ENCODE peak calls at places on chromosome 16, in five cellular contexts. I, M, D, B and C are unnamed samples. For H4K20me1, the result is how much of the 10 kb centered on the place peaks cover.

GRCh38 chr16:11309895-11310633 is 28.9 kb upstream of the PRM1 start:
- DNase-seq in I (no peak), M (no peak), D (peak), B (no peak), C (no peak)

GRCh38 chr16:85515830-85516397 is 97.2 kb upstream of the GSE1 start:
- DNase-seq in I (peak), M (no peak), D (no peak), B (no peak), C (no peak)

GRCh38 chr16:12539185-12539929 is 264.3 kb downstream of the CPPED1 start:
- DNase-seq in I (peak), M (no peak), D (peak), B (no peak), C (peak)

GRCh38 chr16:51343411-51343810 is 192.3 kb upstream of the SALL1 start:
- DNase-seq in I (no peak), M (no peak), D (no peak), B (no peak), C (peak)

GRCh38 chr16:85028638-85029412 is 1.2 kb downstream of the KIAA0513 start:
- DNase-seq in I (peak), M (no peak), D (no peak), B (no peak), C (peak)

GRCh38 chr16:46986438-46986837 is 13.0 kb upstream of the DNAJA2 start:
- DNase-seq in I (no peak), M (no peak), D (no peak), B (no peak), C (no peak)

GRCh38 chr16:88534731-88535141 is 35.5 kb upstream of the ZC3H18 start:
- DNase-seq in I (peak), M (no peak), D (no peak), B (peak), C (peak)

GRCh38 chr16:81163671-81164070 is 67.5 kb upstream of the GCSH start:
- DNase-seq in I (no peak), M (no peak), D (no peak), B (no peak), C (no peak)

GRCh38 chr16:6863135-6863534 is 469.5 kb upstream of the RBFOX1 start:
- DNase-seq in I (no peak), M (no peak), D (no peak), B (peak), C (no peak)

GRCh38 chr16:68275611-68276191 is 11.4 kb downstream of the SLC7A6 start:
- DNase-seq in I (no peak), M (no peak), D (peak), B (no peak), C (no peak)

GRCh38 chr16:78996806-78997205 is 603.7 kb downstream of the MAF start:
- DNase-seq in I (no peak), M (no peak), D (no peak), B (no peak), C (no peak)

GRCh38 chr16:75868636-75869389 is 142.5 kb upstream of the CPHXL start:
- DNase-seq in I (no peak), M (no peak), D (no peak), B (no peak), C (no peak)

GRCh38 chr16:66886346-66886745 is 6.0 kb downstream of the PDP2 start:
- DNase-seq in I (peak), M (no peak), D (no peak), B (no peak), C (peak)

GRCh38 chr16:15494231-15494630 is 59.8 kb downstream of the BMERB1 start:
- DNase-seq in I (peak), M (no peak), D (no peak), B (no peak), C (peak)

GRCh38 chr16:35711435-35711834 is 2252.0 kb downstream of the TP53TG3F start:
- DNase-seq in I (no peak), M (no peak), D (no peak), B (no peak), C (no peak)

GRCh38 chr16:23354246-23354645 is 52.1 kb downstream of the SCNN1B start:
- DNase-seq in I (no peak), M (no peak), D (no peak), B (no peak), C (no peak)

GRCh38 chr16:76081936-76082335 is 195.3 kb upstream of the CNTNAP4 start:
- DNase-seq in I (no peak), M (no peak), D (no peak), B (no peak), C (no peak)

GRCh38 chr16:19542138-19542821 is 13.2 kb upstream of the VPS35L start:
- DNase-seq in I (no peak), M (no peak), D (no peak), B (no peak), C (no peak)

GRCh38 chr16:31474173-31474714 is 2.3 kb downstream of the TGFB1I1 start:
- DNase-seq in I (peak), M (no peak), D (no peak), B (no peak), C (peak)

GRCh38 chr16:11240636-11241473 is 15.1 kb downstream of the SOCS1 start:
- DNase-seq in I (no peak), M (no peak), D (no peak), B (no peak), C (no peak)

DNA sequence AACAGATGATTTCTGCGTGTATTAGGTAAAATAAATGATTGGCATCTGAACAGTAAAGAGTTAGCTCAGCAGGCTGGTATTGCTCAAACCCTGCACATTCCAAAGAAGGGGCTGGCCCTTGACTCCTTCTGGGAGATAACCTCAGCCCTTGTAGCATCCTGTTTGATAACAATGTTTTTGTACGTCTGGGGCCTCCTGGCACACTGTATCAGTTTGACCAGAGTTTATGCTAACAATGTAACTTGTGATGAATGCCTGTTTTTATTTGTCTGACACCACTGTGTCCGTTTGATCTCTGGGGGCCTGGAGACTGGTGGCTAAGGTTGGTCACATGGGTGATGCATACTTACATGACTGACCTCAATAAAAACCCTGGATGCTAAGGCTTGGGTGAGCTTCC is 43.8 kb upstream of the NDRG4 start:
- DNase-seq in I (no peak), M (no peak), D (no peak), B (no peak), C (peak)
- TF ChIP-seq EZH2 in I (no peak), M (no peak), D (no peak), B (no peak), C (no peak)

GRCh38 chr16:54928016-54928356 is 2.7 kb upstream of the IRX5 start:
- DNase-seq in I (peak), M (no peak), D (no peak), B (peak), C (no peak)
- H4K20me1 ChIP-seq in I (under half), M (under half), D (under half), B (under half), C (under half)

DNA sequence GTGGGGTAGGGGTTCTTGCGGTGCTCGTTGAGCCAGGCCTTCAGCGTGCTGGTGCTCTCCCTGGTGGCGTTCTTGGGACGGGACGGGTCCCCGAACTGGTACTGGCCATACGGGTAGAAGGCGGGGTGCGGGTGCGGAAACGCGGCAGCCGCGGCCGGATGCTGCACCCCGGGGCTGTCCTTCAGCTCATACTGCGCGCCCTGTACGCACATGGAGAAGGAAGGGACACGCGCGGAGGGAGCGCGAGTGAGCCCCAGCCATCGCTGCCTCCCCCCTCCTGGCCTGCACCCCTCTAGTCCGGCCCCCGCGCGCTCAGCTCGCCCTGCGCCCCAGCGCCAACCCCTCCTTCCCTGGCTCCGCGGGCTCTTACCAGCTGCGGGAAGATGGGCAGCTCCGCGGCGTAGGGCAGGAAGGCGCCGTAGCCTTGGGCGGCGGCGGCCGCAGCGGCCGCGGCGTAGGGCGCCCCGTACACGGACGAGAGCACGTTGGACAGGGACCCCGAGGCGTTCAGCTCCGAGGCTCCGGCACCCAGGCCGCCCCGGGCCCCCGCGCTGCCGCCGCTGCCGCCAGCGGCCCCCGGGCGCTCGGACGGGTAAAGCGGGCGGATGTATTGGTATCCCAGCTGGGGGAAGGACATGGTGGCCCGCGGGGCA is 1.0 kb downstream of the IRX3 start:
- DNase-seq in I (peak), M (no peak), D (no peak), B (peak), C (peak)
- TF ChIP-seq EZH2 in I (no peak), M (peak), D (no peak), B (no peak), C (peak)

DNA sequence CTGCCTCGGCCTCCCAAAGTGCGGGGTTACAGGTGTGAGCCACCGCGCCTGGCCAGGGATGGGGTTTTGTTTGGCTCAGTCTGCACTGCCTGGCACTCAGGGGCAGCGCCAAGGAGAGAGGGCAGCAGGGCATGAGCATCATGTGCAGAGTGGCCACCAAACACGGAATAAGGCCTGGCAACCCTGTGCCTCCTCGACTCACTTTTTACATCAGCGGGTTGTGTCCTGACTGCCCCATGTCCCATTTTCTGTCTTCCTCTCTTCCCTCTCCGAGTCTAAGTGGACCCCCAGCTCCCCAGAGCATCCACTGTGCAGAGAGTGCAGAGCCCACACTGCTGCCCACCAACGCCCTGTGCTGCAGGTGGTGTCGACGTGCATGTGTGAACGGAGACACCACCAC is 18.2 kb upstream of the TRAP1 start:
- DNase-seq in I (no peak), M (no peak), D (no peak), B (no peak), C (no peak)
- H4K20me1 ChIP-seq in I (under half), M (under half), D (under half), B (under half), C (under half)

GRCh38 chr16:1333854-1334719 is 642 bp downstream of the BAIAP3 start:
- DNase-seq in I (no peak), M (no peak), D (no peak), B (peak), C (no peak)
- TF ChIP-seq EZH2 in I (peak), M (peak), D (no peak), B (peak), C (no peak)

GRCh38 chr16:87426423-87427215 is 34.5 kb downstream of the MAP1LC3B start:
- DNase-seq in I (no peak), M (no peak), D (no peak), B (no peak), C (no peak)

GRCh38 chr16:87423429-87423828 is 31.3 kb downstream of the MAP1LC3B start:
- DNase-seq in I (no peak), M (no peak), D (no peak), B (no peak), C (no peak)

GRCh38 chr16:87425941-87426340 is 33.8 kb downstream of the MAP1LC3B start:
- DNase-seq in I (no peak), M (no peak), D (no peak), B (no peak), C (no peak)

GRCh38 chr16:87422106-87422505 is 30.0 kb downstream of the MAP1LC3B start:
- DNase-seq in I (no peak), M (no peak), D (no peak), B (no peak), C (no peak)

DNA sequence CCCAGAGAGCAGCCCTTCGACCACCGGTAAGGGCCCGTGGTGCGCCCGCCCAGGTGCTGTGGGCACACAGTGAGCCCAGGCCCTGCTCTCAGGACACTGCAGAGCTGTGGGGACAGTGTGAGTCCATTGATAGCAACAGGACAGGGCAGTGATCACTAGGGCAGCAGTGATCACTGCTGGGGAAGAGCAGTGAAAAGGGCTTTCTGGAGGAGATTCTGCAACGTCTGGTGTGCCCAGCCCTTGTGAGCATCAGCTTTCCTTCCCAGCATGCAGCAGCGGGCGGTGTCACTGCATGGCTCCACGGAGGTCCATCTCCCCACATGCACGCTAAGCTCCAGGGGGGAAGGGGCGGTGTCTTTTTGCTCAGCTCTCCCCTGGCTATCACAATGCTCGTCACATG is 32.1 kb downstream of the MAP1LC3B start:
- DNase-seq in I (no peak), M (no peak), D (no peak), B (peak), C (no peak)
- H4K20me1 ChIP-seq in I (under half), M (under half), D (under half), B (under half), C (under half)

DNA sequence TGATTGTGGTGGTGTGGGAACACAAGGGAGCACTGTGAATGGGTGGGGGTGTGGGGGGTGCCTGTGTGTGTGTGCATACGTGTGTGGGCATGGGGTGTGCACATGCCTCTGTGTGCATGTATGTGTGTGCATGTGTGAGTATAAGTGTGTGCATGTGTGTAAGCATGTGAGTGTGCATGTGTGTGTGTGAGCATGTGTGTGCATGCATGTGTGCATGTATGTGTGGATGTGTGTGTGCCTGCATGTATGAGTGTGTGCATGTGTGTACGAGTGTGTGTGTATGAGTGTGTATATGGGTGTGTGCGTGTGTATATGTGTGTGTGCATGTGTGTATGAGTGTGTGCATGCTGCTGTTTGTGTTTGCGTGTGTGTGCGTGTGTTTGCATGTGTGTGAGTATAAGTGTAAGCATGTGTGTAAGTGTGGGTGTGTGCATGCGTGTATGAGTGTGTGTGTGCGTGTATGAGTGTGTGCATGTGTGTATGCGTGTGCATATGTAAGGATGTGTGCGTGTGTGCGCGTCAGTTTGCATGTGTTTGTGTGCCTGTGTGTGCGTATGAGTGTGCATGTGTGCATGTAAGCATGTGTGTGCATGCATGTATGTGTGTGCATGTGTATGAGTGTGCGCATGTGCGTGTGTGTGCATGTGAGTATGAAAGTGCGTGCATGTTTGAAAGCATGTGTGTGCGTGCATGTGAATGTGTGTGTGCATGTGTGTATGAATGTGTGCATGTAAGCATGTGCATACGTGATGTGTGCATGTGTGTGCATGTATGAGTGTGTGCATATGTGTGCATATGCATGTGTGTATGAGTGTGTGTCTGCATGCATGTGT is 8.6 kb downstream of the TPSD1 start:
- DNase-seq in I (no peak), M (no peak), D (no peak), B (no peak), C (no peak)
- TF ChIP-seq EZH2 in I (no peak), M (no peak), D (no peak), B (no peak), C (no peak)